ENCODE peak calls at places on chromosomes 4 and X, in seven cellular contexts. K, E, T, G, X, P and C are unnamed samples. For H3K4me1, the result is how much of the 10 kb centered on the place peaks cover.

GRCh38 chrX:67503004-67503403 is 40.8 kb upstream of the AR start:
- DNase-seq in K (no peak), E (no peak), T (no peak), G (no peak), X (no peak), P (no peak), C (no peak)

GRCh38 chr4:38691251-38692008 is 27.4 kb downstream of the KLF3 start:
- DNase-seq in K (no peak), E (no peak), T (no peak), G (no peak), X (no peak), P (no peak), C (no peak)

GRCh38 chr4:61462451-61463326 is 262.6 kb downstream of the ADGRL3 start:
- DNase-seq in K (no peak), E (no peak), T (peak), G (no peak), X (no peak), P (peak), C (no peak)

GRCh38 chr4:168811207-168811606 is 198.8 kb downstream of the CBR4 start:
- DNase-seq in K (no peak), E (no peak), T (no peak), G (no peak), X (no peak), P (no peak), C (no peak)

GRCh38 chrX:154072192-154072591 is 25.3 kb downstream of the MECP2 start:
- DNase-seq in K (no peak), E (no peak), T (no peak), G (no peak), X (no peak), P (no peak), C (no peak)

GRCh38 chr4:3674479-3674851 is 91.7 kb upstream of the ADRA2C start:
- DNase-seq in K (peak), E (no peak), T (no peak), G (no peak), X (no peak), P (no peak), C (no peak)

GRCh38 chr4:679571-680083 is 5.3 kb downstream of the MYL5 start:
- DNase-seq in K (no peak), E (no peak), T (no peak), G (no peak), X (no peak), P (no peak), C (no peak)

GRCh38 chr4:83252782-83253405 is 31.7 kb downstream of the COQ2 start:
- DNase-seq in K (no peak), E (peak), T (peak), G (no peak), X (peak), P (peak), C (peak)

GRCh38 chrX:8913665-8914409 is 112.7 kb upstream of the FAM9A start:
- DNase-seq in K (no peak), E (no peak), T (no peak), G (no peak), X (no peak), P (no peak), C (no peak)

GRCh38 chr4:27084685-27085356 is 224.2 kb downstream of the STIM2 start:
- DNase-seq in K (no peak), E (peak), T (peak), G (no peak), X (peak), P (peak), C (no peak)

GRCh38 chr4:168884251-168885124 is 125.6 kb downstream of the CBR4 start:
- DNase-seq in K (no peak), E (no peak), T (no peak), G (no peak), X (no peak), P (no peak), C (no peak)

GRCh38 chr4:159177265-159178146 is 74.6 kb downstream of the RAPGEF2 start:
- DNase-seq in K (no peak), E (no peak), T (no peak), G (no peak), X (no peak), P (no peak), C (no peak)

GRCh38 chr4:169810325-169811323 is 52.9 kb upstream of the HPF1 start:
- DNase-seq in K (no peak), E (peak), T (peak), G (peak), X (peak), P (peak), C (no peak)

GRCh38 chrX:65750674-65751469 is 83.4 kb downstream of the MSN start:
- DNase-seq in K (no peak), E (no peak), T (no peak), G (peak), X (no peak), P (no peak), C (no peak)

GRCh38 chr4:29966386-29966785 is 753.8 kb upstream of the PCDH7 start:
- DNase-seq in K (no peak), E (no peak), T (no peak), G (no peak), X (no peak), P (no peak), C (no peak)

GRCh38 chr4:59223292-59223941 is 1976.7 kb upstream of the ADGRL3 start:
- DNase-seq in K (no peak), E (no peak), T (no peak), G (no peak), X (no peak), P (no peak), C (no peak)

GRCh38 chr4:145297556-145297955 is 117.2 kb upstream of the OTUD4 start:
- DNase-seq in K (no peak), E (no peak), T (no peak), G (peak), X (no peak), P (no peak), C (no peak)

GRCh38 chr4:99087887-99088484 is 602 bp downstream of the ADH5 start:
- DNase-seq in K (peak), E (peak), T (peak), G (no peak), X (peak), P (peak), C (no peak)

GRCh38 chr4:2168469-2169319 is 73.2 kb downstream of the HAUS3 start:
- DNase-seq in K (no peak), E (no peak), T (no peak), G (no peak), X (peak), P (no peak), C (no peak)

GRCh38 chrX:8879750-8880149 is 78.6 kb upstream of the FAM9A start:
- DNase-seq in K (no peak), E (peak), T (peak), G (no peak), X (peak), P (peak), C (no peak)

GRCh38 chrX:115940888-115941332 is 229.6 kb upstream of the AGTR2 start:
- DNase-seq in K (no peak), E (peak), T (no peak), G (peak), X (peak), P (peak), C (no peak)

GRCh38 chrX:46913710-46914109 is 1.5 kb downstream of the JADE3 start:
- DNase-seq in K (no peak), E (peak), T (no peak), G (no peak), X (peak), P (peak), C (no peak)

GRCh38 chrX:85203461-85203970 is 40.1 kb downstream of the SATL1 start:
- DNase-seq in K (no peak), E (no peak), T (no peak), G (no peak), X (no peak), P (no peak), C (no peak)

GRCh38 chr4:5780831-5781480 is 70.0 kb downstream of the EVC start:
- DNase-seq in K (peak), E (no peak), T (no peak), G (no peak), X (no peak), P (no peak), C (no peak)

GRCh38 chr4:93199492-93199891 is 629.1 kb upstream of the ATOH1 start:
- DNase-seq in K (no peak), E (no peak), T (peak), G (no peak), X (no peak), P (peak), C (no peak)

GRCh38 chrX:47311857-47312774 is 58.3 kb upstream of the ZNF157 start:
- DNase-seq in K (no peak), E (peak), T (peak), G (no peak), X (peak), P (peak), C (no peak)

GRCh38 chr4:71545168-71545567 is 206.3 kb downstream of the SLC4A4 start:
- DNase-seq in K (no peak), E (no peak), T (no peak), G (no peak), X (no peak), P (no peak), C (no peak)

GRCh38 chrX:106451933-106452332 is 159.8 kb upstream of the RADX start:
- DNase-seq in K (no peak), E (no peak), T (no peak), G (no peak), X (no peak), P (no peak), C (no peak)

GRCh38 chr4:109548655-109549054 is 11.4 kb upstream of the MCUB start:
- DNase-seq in K (no peak), E (no peak), T (no peak), G (no peak), X (no peak), P (peak), C (no peak)

GRCh38 chrX:76657499-76657898 is 230.0 kb downstream of the MAGEE1 start:
- DNase-seq in K (no peak), E (no peak), T (no peak), G (no peak), X (no peak), P (no peak), C (no peak)

GRCh38 chrX:154840856-154841255 is 6.4 kb upstream of the SMIM9 start:
- DNase-seq in K (no peak), E (peak), T (peak), G (no peak), X (no peak), P (peak), C (no peak)

GRCh38 chr4:125049711-125050110 is 265.0 kb upstream of the FAT4 start:
- DNase-seq in K (no peak), E (no peak), T (no peak), G (no peak), X (no peak), P (no peak), C (no peak)

GRCh38 chr4:71732706-71733105 is 51.2 kb downstream of the GC start:
- DNase-seq in K (no peak), E (peak), T (peak), G (no peak), X (no peak), P (peak), C (no peak)

GRCh38 chr4:41745292-41746024 is 3.1 kb downstream of the PHOX2B start:
- DNase-seq in K (no peak), E (no peak), T (no peak), G (no peak), X (no peak), P (no peak), C (no peak)

GRCh38 chr4:26375589-26375988 is 54.8 kb downstream of the RBPJ start:
- DNase-seq in K (no peak), E (no peak), T (no peak), G (no peak), X (no peak), P (no peak), C (no peak)

GRCh38 chrX:25858273-25858880 is 279.8 kb upstream of the MAGEB18 start:
- DNase-seq in K (no peak), E (no peak), T (no peak), G (no peak), X (no peak), P (peak), C (no peak)

GRCh38 chrX:16022580-16023170 is 100.7 kb upstream of the GRPR start:
- DNase-seq in K (no peak), E (no peak), T (peak), G (no peak), X (no peak), P (peak), C (no peak)

GRCh38 chr4:18020145-18020670 is 1.3 kb downstream of the LCORL start:
- DNase-seq in K (no peak), E (peak), T (no peak), G (no peak), X (no peak), P (peak), C (no peak)

DNA sequence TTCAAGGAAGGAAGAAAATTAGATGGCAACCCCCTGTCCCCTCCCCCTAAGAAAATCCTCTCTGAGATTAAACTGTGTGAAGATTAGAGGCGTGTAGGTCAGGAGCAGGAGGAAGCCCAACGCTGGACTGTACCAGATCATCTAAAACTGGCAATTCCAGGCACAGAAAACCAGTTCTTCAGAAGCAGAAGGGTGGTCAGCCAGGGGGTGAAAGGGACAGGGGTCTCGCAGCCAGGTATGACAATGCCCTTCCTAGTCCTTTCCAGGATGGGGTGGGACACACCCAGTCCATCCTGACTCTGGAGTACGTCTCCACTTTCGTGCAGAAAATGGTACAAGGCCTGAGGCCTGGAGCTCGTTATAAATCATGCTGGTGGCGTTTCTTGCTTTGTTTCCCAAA is 3.3 kb upstream of the RHOH start:
- DNase-seq in K (no peak), E (no peak), T (no peak), G (no peak), X (no peak), P (no peak), C (no peak)
- H3K4me1 ChIP-seq in K (under half), E (under half), T (half or more), G (under half), X (under half), P (under half), C (under half)

GRCh38 chr4:7905461-7905915 is 34.2 kb downstream of the AFAP1 start:
- DNase-seq in K (no peak), E (no peak), T (no peak), G (no peak), X (no peak), P (no peak), C (no peak)

GRCh38 chr4:7904108-7904516 is 35.5 kb downstream of the AFAP1 start:
- DNase-seq in K (no peak), E (no peak), T (no peak), G (no peak), X (no peak), P (peak), C (no peak)

GRCh38 chr4:7906171-7906581 is 33.5 kb downstream of the AFAP1 start:
- DNase-seq in K (no peak), E (no peak), T (no peak), G (no peak), X (no peak), P (peak), C (no peak)

GRCh38 chr4:7903686-7904085 is 36.0 kb downstream of the AFAP1 start:
- DNase-seq in K (no peak), E (no peak), T (no peak), G (no peak), X (no peak), P (no peak), C (no peak)

DNA sequence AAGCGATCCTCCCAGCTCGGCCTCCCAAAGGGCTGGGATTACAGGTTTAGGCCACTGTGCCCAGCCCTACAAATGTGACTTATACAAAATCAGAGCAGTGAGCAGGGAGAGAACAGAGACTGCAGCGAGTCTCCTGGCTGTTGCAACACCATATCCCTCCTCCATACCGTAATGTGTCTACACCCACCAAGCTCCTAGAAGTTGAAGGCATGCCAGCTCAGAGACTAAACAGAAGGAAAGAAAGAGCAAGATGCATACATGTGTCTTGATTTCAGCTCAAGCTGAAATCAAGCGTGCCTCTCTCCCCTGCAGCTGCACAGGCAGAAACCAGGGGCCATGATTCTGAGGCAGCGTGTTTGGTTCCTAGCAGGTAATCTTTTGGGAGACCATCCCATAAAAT is 34.7 kb downstream of the AFAP1 start:
- DNase-seq in K (no peak), E (no peak), T (no peak), G (no peak), X (no peak), P (no peak), C (no peak)
- TF ChIP-seq POLR2A in K (no peak), E (no peak), T (no peak), G (no peak), X (no peak), P (no peak), C (no peak)

DNA sequence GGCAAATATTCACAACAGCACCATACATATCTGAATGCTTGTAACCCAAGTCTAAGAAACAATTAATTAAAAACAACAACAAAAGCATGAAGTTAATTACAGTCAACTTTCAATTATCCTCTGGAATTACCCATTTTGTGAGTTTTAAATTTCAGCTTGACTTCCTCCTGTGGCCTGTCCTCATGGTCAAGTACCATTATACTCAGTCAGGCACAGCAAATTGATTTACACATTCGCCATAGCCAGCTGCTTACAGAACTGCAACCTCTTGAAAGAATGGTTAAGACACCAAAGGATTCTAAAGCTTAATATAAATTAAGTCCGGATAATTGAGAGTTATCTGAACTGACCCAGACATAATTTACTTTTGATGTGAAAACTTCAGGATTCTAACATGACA is 306.5 kb downstream of the CAMK2D start:
- DNase-seq in K (no peak), E (no peak), T (no peak), G (no peak), X (no peak), P (no peak), C (no peak)
- H3K4me1 ChIP-seq in K (under half), E (under half), T (under half), G (under half), X (under half), P (under half), C (under half)

GRCh38 chrX:30889147-30890125 is at the start of gene TAB3:
- DNase-seq in K (peak), E (peak), T (peak), G (peak), X (peak), P (peak), C (peak)

GRCh38 chrX:30885136-30885535 is 3.9 kb downstream of the TAB3 start:
- DNase-seq in K (no peak), E (no peak), T (no peak), G (no peak), X (no peak), P (no peak), C (no peak)

GRCh38 chrX:30888526-30889146 is 418 bp downstream of the TAB3 start:
- DNase-seq in K (no peak), E (peak), T (peak), G (no peak), X (no peak), P (peak), C (no peak)

GRCh38 chrX:30887288-30887687 is 1.8 kb downstream of the TAB3 start:
- DNase-seq in K (no peak), E (no peak), T (no peak), G (no peak), X (no peak), P (no peak), C (no peak)

DNA sequence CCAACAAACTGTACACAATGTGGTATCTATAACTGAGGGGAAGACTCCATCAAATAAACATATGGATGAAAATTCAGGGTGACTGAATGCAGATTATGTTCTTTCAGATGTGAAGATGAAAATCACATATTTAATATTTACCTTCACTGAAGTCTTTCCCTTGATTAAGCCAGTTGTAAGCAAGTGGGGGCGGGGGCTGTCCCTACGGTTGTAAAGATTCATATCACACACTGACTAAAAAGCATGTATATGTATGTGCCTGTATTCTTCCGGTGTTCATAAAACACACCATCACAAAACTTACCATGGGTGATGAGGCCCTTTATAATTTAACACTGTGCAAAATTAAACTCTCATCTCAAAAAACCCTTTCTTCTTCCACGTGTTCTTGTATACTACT is 1.3 kb downstream of the TAB3 start:
- DNase-seq in K (no peak), E (peak), T (no peak), G (no peak), X (no peak), P (no peak), C (no peak)
- TF ChIP-seq POLR2A in K (no peak), E (no peak), T (no peak), G (no peak), X (no peak), P (no peak), C (no peak)

GRCh38 chrX:132741706-132742105 is 216.7 kb downstream of the HS6ST2 start:
- DNase-seq in K (no peak), E (no peak), T (no peak), G (no peak), X (no peak), P (no peak), C (no peak)

GRCh38 chrX:132743086-132743485 is 215.3 kb downstream of the HS6ST2 start:
- DNase-seq in K (no peak), E (no peak), T (no peak), G (no peak), X (no peak), P (no peak), C (no peak)

GRCh38 chrX:132737743-132738142 is 220.7 kb downstream of the HS6ST2 start:
- DNase-seq in K (no peak), E (no peak), T (no peak), G (no peak), X (no peak), P (no peak), C (no peak)

GRCh38 chrX:132738951-132739350 is 219.5 kb downstream of the HS6ST2 start:
- DNase-seq in K (no peak), E (no peak), T (no peak), G (no peak), X (no peak), P (no peak), C (no peak)

GRCh38 chrX:132740316-132741123 is 217.9 kb downstream of the HS6ST2 start:
- DNase-seq in K (no peak), E (no peak), T (no peak), G (no peak), X (no peak), P (peak), C (no peak)
- H3K4me1 ChIP-seq in K (under half), E (under half), T (under half), G (under half), X (under half), P (under half), C (under half)

GRCh38 chr4:140372607-140373327 is 679 bp upstream of the SCOC start:
- DNase-seq in K (no peak), E (peak), T (peak), G (peak), X (no peak), P (no peak), C (no peak)
- TF ChIP-seq POLR2A in K (no peak), E (no peak), T (no peak), G (no peak), X (no peak), P (peak), C (no peak)